ENCODE peak calls at places on chromosomes 2 and 18, in five cellular contexts. B is stimulated activated naive B cell treated with anti-CD40 and anti-IgM and Interleukin-4, amounts not matched to agents 10 μg/mL and 1 μg/mL and 100 μg/mL, for 72 hours; T is NCI-H460; K is anterior cingulate cortex; S is SW480. A is an unnamed sample.

GRCh38 chr2:62724886-62725711 is 19.6 kb downstream of the EHBP1 start:
- DNase-seq in B (no peak), T (no peak), K (peak), S (no peak), A (no peak)

GRCh38 chr2:67070826-67071225 is 326.3 kb upstream of the ETAA1 start:
- DNase-seq in B (no peak), T (no peak), K (no peak), S (no peak), A (no peak)

GRCh38 chr2:200662727-200663126 is 76.9 kb downstream of the AOX1 start:
- DNase-seq in B (no peak), T (no peak), K (no peak), S (peak), A (no peak)

GRCh38 chr2:20365249-20365817 is 14.7 kb upstream of the PUM2 start:
- DNase-seq in B (peak), T (no peak), K (no peak), S (no peak), A (no peak)

GRCh38 chr2:240871071-240871958 is 2.7 kb downstream of the AGXT start:
- DNase-seq in B (no peak), T (no peak), K (no peak), S (no peak), A (no peak)

GRCh38 chr2:36587091-36587490 is 10.9 kb downstream of the FEZ2 start:
- DNase-seq in B (no peak), T (no peak), K (no peak), S (no peak), A (no peak)

GRCh38 chr2:122643725-122644329 is 888.4 kb downstream of the TSN start:
- DNase-seq in B (no peak), T (peak), K (no peak), S (peak), A (no peak)

GRCh38 chr2:188677182-188677581 is 297.0 kb upstream of the COL3A1 start:
- DNase-seq in B (no peak), T (no peak), K (no peak), S (no peak), A (no peak)

GRCh38 chr2:202790676-202791075 is 80.9 kb downstream of the ICA1L start:
- DNase-seq in B (no peak), T (no peak), K (no peak), S (no peak), A (no peak)

GRCh38 chr2:7052404-7052803 is 135.2 kb downstream of the RNF144A start:
- DNase-seq in B (peak), T (no peak), K (no peak), S (no peak), A (no peak)

GRCh38 chr18:22465859-22466602 is 48.3 kb upstream of the CTAGE1 start:
- DNase-seq in B (no peak), T (peak), K (no peak), S (peak), A (no peak)

GRCh38 chr2:101307950-101308431 is 510 bp downstream of the RNF149 start:
- DNase-seq in B (no peak), T (no peak), K (no peak), S (no peak), A (no peak)

GRCh38 chr2:71277536-71278103 is 50.7 kb upstream of the PAIP2B start:
- DNase-seq in B (peak), T (peak), K (peak), S (peak), A (peak)

GRCh38 chr2:75290600-75291140 is 91.3 kb upstream of the TACR1 start:
- DNase-seq in B (no peak), T (peak), K (no peak), S (no peak), A (no peak)

GRCh38 chr2:10821291-10821690 is 8.7 kb upstream of the PDIA6 start:
- DNase-seq in B (no peak), T (no peak), K (no peak), S (no peak), A (no peak)

GRCh38 chr2:27262379-27263286 is at the start of gene SLC30A3:
- DNase-seq in B (peak), T (peak), K (peak), S (peak), A (no peak)

GRCh38 chr2:24199968-24200590 is 25.2 kb downstream of the FAM228A start:
- DNase-seq in B (no peak), T (no peak), K (no peak), S (no peak), A (no peak)

GRCh38 chr2:59182249-59182648 is 941.1 kb upstream of the FANCL start:
- DNase-seq in B (no peak), T (peak), K (no peak), S (peak), A (no peak)

GRCh38 chr2:5686068-5686467 is 6.1 kb upstream of the SOX11 start:
- DNase-seq in B (no peak), T (no peak), K (no peak), S (no peak), A (no peak)

GRCh38 chr2:69166812-69167468 is 154.0 kb downstream of the ANTXR1 start:
- DNase-seq in B (no peak), T (no peak), K (no peak), S (no peak), A (no peak)

GRCh38 chr2:134308474-134309385 is 54.9 kb downstream of the MGAT5 start:
- DNase-seq in B (no peak), T (no peak), K (no peak), S (no peak), A (no peak)

GRCh38 chr18:69945220-69946114 is 2.2 kb downstream of the CD226 start:
- DNase-seq in B (no peak), T (no peak), K (no peak), S (no peak), A (no peak)

GRCh38 chr2:161273038-161273760 is 35.0 kb upstream of the PSMD14 start:
- DNase-seq in B (no peak), T (peak), K (no peak), S (peak), A (no peak)

GRCh38 chr18:2096581-2096980 is 474.7 kb downstream of the METTL4 start:
- DNase-seq in B (no peak), T (no peak), K (no peak), S (no peak), A (no peak)

GRCh38 chr2:99337164-99337930 is at the start of gene EIF5B:
- DNase-seq in B (peak), T (peak), K (peak), S (peak), A (peak)

GRCh38 chr2:97967216-97967592 is 28.5 kb downstream of the TMEM131 start:
- DNase-seq in B (no peak), T (no peak), K (no peak), S (no peak), A (no peak)

GRCh38 chr18:44651453-44651852 is 29.2 kb upstream of the SETBP1 start:
- DNase-seq in B (no peak), T (peak), K (no peak), S (no peak), A (no peak)

GRCh38 chr2:64325477-64325851 is 128.5 kb upstream of the LGALSL start:
- DNase-seq in B (no peak), T (no peak), K (no peak), S (no peak), A (no peak)

GRCh38 chr2:38343212-38343611 is 33.9 kb downstream of the ATL2 start:
- DNase-seq in B (no peak), T (no peak), K (no peak), S (no peak), A (no peak)

GRCh38 chr18:45951021-45951714 is 16.0 kb downstream of the EPG5 start:
- DNase-seq in B (no peak), T (peak), K (no peak), S (no peak), A (no peak)

GRCh38 chr2:233953106-233953801 is 36.1 kb downstream of the TRPM8 start:
- DNase-seq in B (no peak), T (no peak), K (no peak), S (no peak), A (no peak)

GRCh38 chr2:126914811-126915500 is 16.3 kb downstream of the TEX51 start:
- DNase-seq in B (no peak), T (no peak), K (peak), S (no peak), A (no peak)

GRCh38 chr2:134181219-134181618 is 72.7 kb upstream of the MGAT5 start:
- DNase-seq in B (peak), T (no peak), K (no peak), S (peak), A (peak)